ENCODE peak calls at places on chromosomes 2 and 18, in six cellular contexts. Q is stimulated activated CD4-positive, alpha-beta T cell treated with anti-CD3 and anti-CD28 coated beads, TNF-alpha, amount 100 ng/mL, for 24 hours; A is activated naive CD4-positive, alpha-beta T cell; B is GM12865; G is nucleus accumbens; M is NCI-H446. R is an unnamed sample.
A peak's percentile ranks its signal among the peaks of the same experiment; 100 is the strongest.

GRCh38 chr2:170176212-170176611 is 1.7 kb upstream of the MYO3B start:
- DNase-seq in Q (no peak), A (no peak), B (no peak), G (no peak), M (no peak), R (no peak)

GRCh38 chr18:59799383-59800015 is 100.3 kb upstream of the PMAIP1 start:
- DNase-seq in Q (no peak), A (no peak), B (no peak), G (no peak), M (no peak), R (peak; percentile 49)

GRCh38 chr18:67476585-67476984 is 39.9 kb downstream of the DSEL start:
- DNase-seq in Q (no peak), A (no peak), B (no peak), G (no peak), M (peak; percentile 33), R (no peak)

GRCh38 chr18:75125359-75126331 is 83.3 kb downstream of the PTGR3 start:
- DNase-seq in Q (no peak), A (no peak), B (no peak), G (no peak), M (no peak), R (no peak)

GRCh38 chr2:232365621-232366321 is 12.8 kb upstream of the ALPP start:
- DNase-seq in Q (no peak), A (no peak), B (peak; percentile 26), G (no peak), M (no peak), R (no peak)

GRCh38 chr2:168194784-168195522 is 52.4 kb downstream of the STK39 start:
- DNase-seq in Q (peak; percentile 22), A (no peak), B (peak; percentile 65), G (no peak), M (no peak), R (no peak)

GRCh38 chr18:79882522-79883241 is 68.8 kb downstream of the SLC66A2 start:
- DNase-seq in Q (no peak), A (no peak), B (no peak), G (no peak), M (no peak), R (no peak)

GRCh38 chr18:34650121-34650545 is 60.0 kb upstream of the DTNA start:
- DNase-seq in Q (no peak), A (no peak), B (no peak), G (no peak), M (no peak), R (peak; percentile 67)

R was measured in fibroblast of the aortic adventitia.